ENCODE peak calls at places on chromosomes 7 and 10, in five cellular contexts. One of them, this sample, is unnamed.

GRCh38 chr7:47649901-47650300 is 68.0 kb upstream of the TNS3 start:
- DNase-seq in effector memory CD4-positive, alpha-beta T cell: no peak
- DNase-seq in fibroblast of lung: no peak
- DNase-seq in uterus: no peak
- DNase-seq in A673: no peak
- DNase-seq in this sample: no peak

GRCh38 chr10:8993859-8994258 is 939.4 kb downstream of the GATA3 start:
- DNase-seq in effector memory CD4-positive, alpha-beta T cell: no peak
- DNase-seq in fibroblast of lung: no peak
- DNase-seq in uterus: no peak
- DNase-seq in A673: no peak
- DNase-seq in this sample: no peak

GRCh38 chr7:34341331-34341730 is 316.7 kb upstream of the NPSR1 start:
- DNase-seq in effector memory CD4-positive, alpha-beta T cell: no peak
- DNase-seq in fibroblast of lung: no peak
- DNase-seq in uterus: no peak
- DNase-seq in A673: peak; percentile 31
- DNase-seq in this sample: no peak

GRCh38 chr10:30573714-30574422 is 55.7 kb downstream of the LYZL2 start:
- DNase-seq in effector memory CD4-positive, alpha-beta T cell: no peak
- DNase-seq in fibroblast of lung: no peak
- DNase-seq in uterus: no peak
- DNase-seq in A673: no peak
- DNase-seq in this sample: no peak

GRCh38 chr10:95756061-95756751 is at the start of gene ENTPD1:
- DNase-seq in effector memory CD4-positive, alpha-beta T cell: no peak
- DNase-seq in fibroblast of lung: peak; percentile 41
- DNase-seq in uterus: no peak
- DNase-seq in A673: peak; percentile 18
- DNase-seq in this sample: no peak

GRCh38 chr10:69512901-69513300 is 60.3 kb downstream of the NEUROG3 start:
- DNase-seq in effector memory CD4-positive, alpha-beta T cell: no peak
- DNase-seq in fibroblast of lung: no peak
- DNase-seq in uterus: no peak
- DNase-seq in A673: no peak
- DNase-seq in this sample: no peak

GRCh38 chr7:116579835-116580234 is 55.0 kb downstream of the CAV1 start:
- DNase-seq in effector memory CD4-positive, alpha-beta T cell: no peak
- DNase-seq in fibroblast of lung: no peak
- DNase-seq in uterus: no peak
- DNase-seq in A673: no peak
- DNase-seq in this sample: no peak

GRCh38 chr7:114048386-114049235 is 129.8 kb upstream of the PPP1R3A start:
- DNase-seq in effector memory CD4-positive, alpha-beta T cell: no peak
- DNase-seq in fibroblast of lung: peak; percentile 42
- DNase-seq in uterus: no peak
- DNase-seq in A673: peak; percentile 6
- DNase-seq in this sample: no peak

GRCh38 chr7:39741942-39742623 is 118.7 kb downstream of the RALA start:
- DNase-seq in effector memory CD4-positive, alpha-beta T cell: no peak
- DNase-seq in fibroblast of lung: peak; percentile 58
- DNase-seq in uterus: no peak
- DNase-seq in A673: peak; percentile 67
- DNase-seq in this sample: peak; percentile 19

GRCh38 chr7:33888206-33888605 is 17.1 kb upstream of the BMPER start:
- DNase-seq in effector memory CD4-positive, alpha-beta T cell: no peak
- DNase-seq in fibroblast of lung: no peak
- DNase-seq in uterus: no peak
- DNase-seq in A673: no peak
- DNase-seq in this sample: no peak

GRCh38 chr7:45183711-45184210 is 26.2 kb downstream of the RAMP3 start:
- DNase-seq in effector memory CD4-positive, alpha-beta T cell: no peak
- DNase-seq in fibroblast of lung: no peak
- DNase-seq in uterus: no peak
- DNase-seq in A673: no peak
- DNase-seq in this sample: no peak

GRCh38 chr10:18140149-18140956 is at the start of gene CACNB2:
- DNase-seq in effector memory CD4-positive, alpha-beta T cell: no peak
- DNase-seq in fibroblast of lung: peak; percentile 69
- DNase-seq in uterus: peak; percentile 84
- DNase-seq in A673: peak; percentile 85
- DNase-seq in this sample: no peak

GRCh38 chr7:148699024-148699771 is 495 bp downstream of the CUL1 start:
- DNase-seq in effector memory CD4-positive, alpha-beta T cell: peak; percentile 11
- DNase-seq in fibroblast of lung: peak; percentile 63
- DNase-seq in uterus: peak; percentile 60
- DNase-seq in A673: peak; percentile 65
- DNase-seq in this sample: peak; percentile 28

GRCh38 chr7:94941844-94942632 is 34.6 kb downstream of the PPP1R9A start:
- DNase-seq in effector memory CD4-positive, alpha-beta T cell: no peak
- DNase-seq in fibroblast of lung: no peak
- DNase-seq in uterus: no peak
- DNase-seq in A673: peak; percentile 8
- DNase-seq in this sample: no peak

GRCh38 chr10:88385601-88386203 is 197.4 kb downstream of the RNLS start:
- DNase-seq in effector memory CD4-positive, alpha-beta T cell: peak; percentile 32
- DNase-seq in fibroblast of lung: no peak
- DNase-seq in uterus: peak; percentile 30
- DNase-seq in A673: no peak
- DNase-seq in this sample: peak; percentile 26

GRCh38 chr10:3077940-3078630 is 10.7 kb downstream of the PFKP start:
- DNase-seq in effector memory CD4-positive, alpha-beta T cell: no peak
- DNase-seq in fibroblast of lung: no peak
- DNase-seq in uterus: no peak
- DNase-seq in A673: peak; percentile 76
- DNase-seq in this sample: no peak

GRCh38 chr7:64035388-64035787 is 9.8 kb upstream of the ZNF727 start:
- DNase-seq in effector memory CD4-positive, alpha-beta T cell: no peak
- DNase-seq in fibroblast of lung: no peak
- DNase-seq in uterus: no peak
- DNase-seq in A673: no peak
- DNase-seq in this sample: no peak

GRCh38 chr7:64037095-64037494 is 8.1 kb upstream of the ZNF727 start:
- DNase-seq in effector memory CD4-positive, alpha-beta T cell: no peak
- DNase-seq in fibroblast of lung: no peak
- DNase-seq in uterus: no peak
- DNase-seq in A673: no peak
- DNase-seq in this sample: no peak
- H3K9me3 ChIP-seq in effector memory CD4-positive, alpha-beta T cell: peaks cover 4% of the 10 kb centered on the region
- H3K9me3 ChIP-seq in fibroblast of lung: peaks cover 2% of the 10 kb centered on the region
- H3K9me3 ChIP-seq in uterus: no peaks in the 10 kb centered on the region
- H3K9me3 ChIP-seq in A673: peaks cover 30% of the 10 kb centered on the region
- H3K9me3 ChIP-seq in this sample: no peaks in the 10 kb centered on the region

DNA sequence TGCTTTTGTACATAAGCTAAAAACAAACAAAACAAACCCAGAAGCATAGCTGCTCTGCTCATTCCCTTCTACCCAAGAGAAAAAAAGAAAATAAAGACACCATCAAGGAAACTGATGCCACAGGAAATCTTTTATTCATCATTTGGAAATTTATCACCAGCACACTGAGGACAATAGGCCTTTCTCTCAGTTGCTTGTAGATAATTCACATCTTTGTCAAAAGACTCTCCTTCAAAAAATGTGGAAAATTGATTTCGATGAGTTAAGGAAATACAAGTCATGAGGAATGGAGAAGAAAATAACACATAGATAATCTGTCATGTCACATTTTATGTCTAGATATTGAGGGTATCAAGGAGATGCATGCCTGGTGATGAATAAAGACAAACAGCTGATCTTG is 53.5 kb downstream of the ZNF37A start:
- DNase-seq in effector memory CD4-positive, alpha-beta T cell: no peak
- DNase-seq in fibroblast of lung: no peak
- DNase-seq in uterus: no peak
- DNase-seq in A673: no peak
- DNase-seq in this sample: no peak
- H3K9me3 ChIP-seq in effector memory CD4-positive, alpha-beta T cell: no peaks in the 10 kb centered on the region
- H3K9me3 ChIP-seq in fibroblast of lung: no peaks in the 10 kb centered on the region
- H3K9me3 ChIP-seq in uterus: no peaks in the 10 kb centered on the region
- H3K9me3 ChIP-seq in A673: no peaks in the 10 kb centered on the region
- H3K9me3 ChIP-seq in this sample: no peaks in the 10 kb centered on the region

DNA sequence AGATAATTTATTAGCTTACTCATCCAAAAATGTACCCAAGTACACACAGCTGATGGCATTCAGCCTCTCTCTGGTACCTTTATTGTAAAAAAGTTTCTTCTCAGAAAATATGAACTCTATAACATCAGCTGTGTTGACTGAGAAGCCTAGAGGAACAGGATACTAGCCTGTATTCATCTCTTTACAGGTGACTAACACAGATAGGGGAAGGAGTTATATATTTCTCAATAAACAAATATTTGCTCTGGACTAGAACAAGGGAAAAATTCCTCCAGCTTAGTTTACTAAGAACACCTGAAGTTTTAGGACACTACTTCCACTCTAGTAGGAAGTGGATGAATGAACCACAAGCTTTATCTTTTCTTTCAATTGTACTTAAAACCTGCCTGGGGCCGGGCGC is 67.8 kb downstream of the ZNF248 start:
- DNase-seq in effector memory CD4-positive, alpha-beta T cell: no peak
- DNase-seq in fibroblast of lung: no peak
- DNase-seq in uterus: no peak
- DNase-seq in A673: no peak
- DNase-seq in this sample: no peak
- H3K9me3 ChIP-seq in effector memory CD4-positive, alpha-beta T cell: peaks cover 1% of the 10 kb centered on the region
- H3K9me3 ChIP-seq in fibroblast of lung: no peaks in the 10 kb centered on the region
- H3K9me3 ChIP-seq in uterus: no peaks in the 10 kb centered on the region
- H3K9me3 ChIP-seq in A673: peaks cover 31% of the 10 kb centered on the region
- H3K9me3 ChIP-seq in this sample: no peaks in the 10 kb centered on the region

GRCh38 chr10:133115453-133115842 is 27.7 kb downstream of the ADGRA1 start:
- DNase-seq in effector memory CD4-positive, alpha-beta T cell: no peak
- DNase-seq in fibroblast of lung: no peak
- DNase-seq in uterus: no peak
- DNase-seq in A673: no peak
- DNase-seq in this sample: no peak

GRCh38 chr10:133114726-133115452 is 27.2 kb downstream of the ADGRA1 start:
- DNase-seq in effector memory CD4-positive, alpha-beta T cell: no peak
- DNase-seq in fibroblast of lung: no peak
- DNase-seq in uterus: no peak
- DNase-seq in A673: no peak
- DNase-seq in this sample: no peak

GRCh38 chr10:133116455-133116854 is 28.7 kb downstream of the ADGRA1 start:
- DNase-seq in effector memory CD4-positive, alpha-beta T cell: no peak
- DNase-seq in fibroblast of lung: no peak
- DNase-seq in uterus: no peak
- DNase-seq in A673: no peak
- DNase-seq in this sample: no peak

GRCh38 chr10:133117036-133117687 is 29.4 kb downstream of the ADGRA1 start:
- DNase-seq in effector memory CD4-positive, alpha-beta T cell: no peak
- DNase-seq in fibroblast of lung: no peak
- DNase-seq in uterus: no peak
- DNase-seq in A673: no peak
- DNase-seq in this sample: no peak

GRCh38 chr10:133115981-133116380 is 28.3 kb downstream of the ADGRA1 start:
- DNase-seq in effector memory CD4-positive, alpha-beta T cell: no peak
- DNase-seq in fibroblast of lung: no peak
- DNase-seq in uterus: no peak
- DNase-seq in A673: no peak
- DNase-seq in this sample: no peak
- H3K9me3 ChIP-seq in effector memory CD4-positive, alpha-beta T cell: no peaks in the 10 kb centered on the region
- H3K9me3 ChIP-seq in fibroblast of lung: no peaks in the 10 kb centered on the region
- H3K9me3 ChIP-seq in uterus: no peaks in the 10 kb centered on the region
- H3K9me3 ChIP-seq in A673: no peaks in the 10 kb centered on the region
- H3K9me3 ChIP-seq in this sample: no peaks in the 10 kb centered on the region

GRCh38 chr10:108956149-108956548 is 967.2 kb downstream of the XPNPEP1 start:
- DNase-seq in effector memory CD4-positive, alpha-beta T cell: no peak
- DNase-seq in fibroblast of lung: no peak
- DNase-seq in uterus: no peak
- DNase-seq in A673: no peak
- DNase-seq in this sample: no peak

GRCh38 chr10:108957681-108958080 is 965.6 kb downstream of the XPNPEP1 start:
- DNase-seq in effector memory CD4-positive, alpha-beta T cell: no peak
- DNase-seq in fibroblast of lung: peak; percentile 3
- DNase-seq in uterus: peak; percentile 18
- DNase-seq in A673: no peak
- DNase-seq in this sample: no peak
- H3K9me3 ChIP-seq in effector memory CD4-positive, alpha-beta T cell: no peaks in the 10 kb centered on the region
- H3K9me3 ChIP-seq in fibroblast of lung: no peaks in the 10 kb centered on the region
- H3K9me3 ChIP-seq in uterus: no peaks in the 10 kb centered on the region
- H3K9me3 ChIP-seq in A673: no peaks in the 10 kb centered on the region
- H3K9me3 ChIP-seq in this sample: no peaks in the 10 kb centered on the region

DNA sequence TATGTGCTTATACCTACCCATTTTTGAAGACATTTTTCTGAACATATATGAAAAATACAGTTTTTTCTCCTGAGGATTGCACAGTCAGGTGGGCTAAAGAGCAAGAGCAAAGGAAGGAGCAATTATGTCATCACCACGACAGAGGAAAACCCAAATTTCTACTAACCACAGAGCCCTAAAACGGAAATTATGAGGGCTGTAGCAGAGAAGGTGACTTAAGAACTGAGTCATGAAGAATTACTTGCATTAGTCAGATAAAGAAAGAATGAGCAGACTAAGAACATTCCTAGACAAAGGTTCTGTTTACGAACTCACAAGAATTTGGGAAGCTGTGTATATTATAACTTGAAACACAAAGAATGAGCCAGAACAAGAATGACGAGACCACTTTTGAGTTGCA is 974.4 kb downstream of the NXPH1 start:
- DNase-seq in effector memory CD4-positive, alpha-beta T cell: no peak
- DNase-seq in fibroblast of lung: peak; percentile 13
- DNase-seq in uterus: no peak
- DNase-seq in A673: no peak
- DNase-seq in this sample: no peak
- H3K9me3 ChIP-seq in effector memory CD4-positive, alpha-beta T cell: no peaks in the 10 kb centered on the region
- H3K9me3 ChIP-seq in fibroblast of lung: no peaks in the 10 kb centered on the region
- H3K9me3 ChIP-seq in uterus: no peaks in the 10 kb centered on the region
- H3K9me3 ChIP-seq in A673: peaks cover 7% of the 10 kb centered on the region
- H3K9me3 ChIP-seq in this sample: no peaks in the 10 kb centered on the region

GRCh38 chr10:133457100-133457841 is 3.5 kb downstream of the SCART1 start:
- DNase-seq in effector memory CD4-positive, alpha-beta T cell: no peak
- DNase-seq in fibroblast of lung: no peak
- DNase-seq in uterus: peak; percentile 7
- DNase-seq in A673: no peak
- DNase-seq in this sample: no peak
- H3K9me3 ChIP-seq in effector memory CD4-positive, alpha-beta T cell: no peaks in the 10 kb centered on the region
- H3K9me3 ChIP-seq in fibroblast of lung: no peaks in the 10 kb centered on the region
- H3K9me3 ChIP-seq in uterus: no peaks in the 10 kb centered on the region
- H3K9me3 ChIP-seq in A673: no peaks in the 10 kb centered on the region
- H3K9me3 ChIP-seq in this sample: no peaks in the 10 kb centered on the region

GRCh38 chr10:67141300-67141699 is 215.5 kb downstream of the LRRTM3 start:
- DNase-seq in effector memory CD4-positive, alpha-beta T cell: no peak
- DNase-seq in fibroblast of lung: no peak
- DNase-seq in uterus: no peak
- DNase-seq in A673: no peak
- DNase-seq in this sample: no peak

GRCh38 chr10:67140641-67141040 is 214.8 kb downstream of the LRRTM3 start:
- DNase-seq in effector memory CD4-positive, alpha-beta T cell: no peak
- DNase-seq in fibroblast of lung: no peak
- DNase-seq in uterus: no peak
- DNase-seq in A673: no peak
- DNase-seq in this sample: no peak

DNA sequence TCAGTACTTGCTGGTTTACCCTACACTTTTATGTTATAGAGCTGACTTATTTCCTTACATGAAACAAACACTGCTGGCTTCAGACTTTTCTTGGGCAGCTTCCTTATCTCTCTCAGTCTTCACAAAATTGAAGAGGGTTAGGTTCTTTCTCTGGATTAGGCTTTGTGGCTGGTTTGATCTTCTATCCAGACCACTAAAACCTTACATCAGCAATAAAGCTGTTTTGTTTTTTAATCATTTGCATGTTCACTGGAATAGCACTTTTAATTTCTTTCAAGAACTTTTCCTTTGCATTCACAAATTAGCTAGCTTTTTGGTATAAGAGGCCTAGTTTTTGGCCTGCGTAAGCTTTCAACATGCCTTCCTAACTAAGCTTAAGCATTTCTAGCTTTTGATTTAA is 218.7 kb downstream of the LRRTM3 start:
- DNase-seq in effector memory CD4-positive, alpha-beta T cell: no peak
- DNase-seq in fibroblast of lung: no peak
- DNase-seq in uterus: no peak
- DNase-seq in A673: no peak
- DNase-seq in this sample: no peak
- H3K9me3 ChIP-seq in effector memory CD4-positive, alpha-beta T cell: no peaks in the 10 kb centered on the region
- H3K9me3 ChIP-seq in fibroblast of lung: no peaks in the 10 kb centered on the region
- H3K9me3 ChIP-seq in uterus: no peaks in the 10 kb centered on the region
- H3K9me3 ChIP-seq in A673: no peaks in the 10 kb centered on the region
- H3K9me3 ChIP-seq in this sample: no peaks in the 10 kb centered on the region

This sample was measured in T-helper 17 cell.